ENCODE peak calls at places on chromosomes 13 and 19, in ten cellular contexts. One of them, this sample, is unnamed.
A peak's percentile ranks its signal among the peaks of the same experiment; 100 is the strongest.

GRCh38 chr13:21361706-21362105 is 97.4 kb downstream of the ZDHHC20 start:
- DNase-seq in fibroblast of lung: no peak
- DNase-seq in left cardiac atrium: no peak
- DNase-seq in fibroblast of mammary gland: no peak
- DNase-seq in activated naive CD8-positive, alpha-beta T cell treated with anti-CD3 and anti-CD28 coated beads, Interleukin-2, amount 50 U/mL, for 24 hours: no peak
- DNase-seq in anterior cingulate cortex: no peak
- DNase-seq in dorsolateral prefrontal cortex: no peak
- DNase-seq in neural crest cell: no peak
- DNase-seq in hepatocyte: no peak
- DNase-seq in EL: no peak
- DNase-seq in this sample: no peak

GRCh38 chr13:111177081-111177711 is 62.1 kb downstream of the ARHGEF7 start:
- DNase-seq in fibroblast of lung: peak; percentile 86
- DNase-seq in left cardiac atrium: peak; percentile 66
- DNase-seq in fibroblast of mammary gland: peak; percentile 28
- DNase-seq in activated naive CD8-positive, alpha-beta T cell treated with anti-CD3 and anti-CD28 coated beads, Interleukin-2, amount 50 U/mL, for 24 hours: no peak
- DNase-seq in anterior cingulate cortex: peak; percentile 60
- DNase-seq in dorsolateral prefrontal cortex: peak; percentile 75
- DNase-seq in neural crest cell: no peak
- DNase-seq in hepatocyte: no peak
- DNase-seq in EL: no peak
- DNase-seq in this sample: no peak

GRCh38 chr19:47765522-47766358 is 12.8 kb upstream of the SELENOW start:
- DNase-seq in fibroblast of lung: peak; percentile 39
- DNase-seq in left cardiac atrium: peak; percentile 81
- DNase-seq in fibroblast of mammary gland: peak; percentile 59
- DNase-seq in activated naive CD8-positive, alpha-beta T cell treated with anti-CD3 and anti-CD28 coated beads, Interleukin-2, amount 50 U/mL, for 24 hours: peak; percentile 53
- DNase-seq in anterior cingulate cortex: peak; percentile 50
- DNase-seq in dorsolateral prefrontal cortex: no peak
- DNase-seq in neural crest cell: peak; percentile 83
- DNase-seq in hepatocyte: peak; percentile 78
- DNase-seq in EL: peak; percentile 54
- DNase-seq in this sample: peak; percentile 78

GRCh38 chr13:48233097-48233885 is at the start of gene ITM2B:
- DNase-seq in fibroblast of lung: peak; percentile 72
- DNase-seq in left cardiac atrium: peak; percentile 84
- DNase-seq in fibroblast of mammary gland: peak; percentile 57
- DNase-seq in activated naive CD8-positive, alpha-beta T cell treated with anti-CD3 and anti-CD28 coated beads, Interleukin-2, amount 50 U/mL, for 24 hours: peak; percentile 68
- DNase-seq in anterior cingulate cortex: peak; percentile 84
- DNase-seq in dorsolateral prefrontal cortex: peak; percentile 76
- DNase-seq in neural crest cell: peak; percentile 60
- DNase-seq in hepatocyte: peak; percentile 91
- DNase-seq in EL: peak; percentile 73
- DNase-seq in this sample: peak; percentile 91

GRCh38 chr19:1324792-1325567 is 39.3 kb downstream of the EFNA2 start:
- DNase-seq in fibroblast of lung: peak; percentile 72
- DNase-seq in left cardiac atrium: peak; percentile 80
- DNase-seq in fibroblast of mammary gland: peak; percentile 74
- DNase-seq in activated naive CD8-positive, alpha-beta T cell treated with anti-CD3 and anti-CD28 coated beads, Interleukin-2, amount 50 U/mL, for 24 hours: peak; percentile 64
- DNase-seq in anterior cingulate cortex: peak; percentile 74
- DNase-seq in dorsolateral prefrontal cortex: peak; percentile 64
- DNase-seq in neural crest cell: no peak
- DNase-seq in hepatocyte: no peak
- DNase-seq in EL: peak; percentile 78
- DNase-seq in this sample: no peak

GRCh38 chr13:40113644-40114304 is 458.3 kb downstream of the COG6 start:
- DNase-seq in fibroblast of lung: peak; percentile 55
- DNase-seq in left cardiac atrium: no peak
- DNase-seq in fibroblast of mammary gland: peak; percentile 96
- DNase-seq in activated naive CD8-positive, alpha-beta T cell treated with anti-CD3 and anti-CD28 coated beads, Interleukin-2, amount 50 U/mL, for 24 hours: no peak
- DNase-seq in anterior cingulate cortex: no peak
- DNase-seq in dorsolateral prefrontal cortex: no peak
- DNase-seq in neural crest cell: no peak
- DNase-seq in hepatocyte: no peak
- DNase-seq in EL: no peak
- DNase-seq in this sample: no peak

GRCh38 chr19:11105014-11105636 is 15.9 kb downstream of the LDLR start:
- DNase-seq in fibroblast of lung: no peak
- DNase-seq in left cardiac atrium: no peak
- DNase-seq in fibroblast of mammary gland: no peak
- DNase-seq in activated naive CD8-positive, alpha-beta T cell treated with anti-CD3 and anti-CD28 coated beads, Interleukin-2, amount 50 U/mL, for 24 hours: no peak
- DNase-seq in anterior cingulate cortex: no peak
- DNase-seq in dorsolateral prefrontal cortex: no peak
- DNase-seq in neural crest cell: no peak
- DNase-seq in hepatocyte: no peak
- DNase-seq in EL: no peak
- DNase-seq in this sample: no peak

GRCh38 chr13:75369986-75370385 is 112.0 kb downstream of the TBC1D4 start:
- DNase-seq in fibroblast of lung: no peak
- DNase-seq in left cardiac atrium: no peak
- DNase-seq in fibroblast of mammary gland: no peak
- DNase-seq in activated naive CD8-positive, alpha-beta T cell treated with anti-CD3 and anti-CD28 coated beads, Interleukin-2, amount 50 U/mL, for 24 hours: no peak
- DNase-seq in anterior cingulate cortex: no peak
- DNase-seq in dorsolateral prefrontal cortex: no peak
- DNase-seq in neural crest cell: no peak
- DNase-seq in hepatocyte: no peak
- DNase-seq in EL: no peak
- DNase-seq in this sample: no peak

GRCh38 chr13:110258876-110259631 is 47.9 kb downstream of the COL4A1 start:
- DNase-seq in fibroblast of lung: peak; percentile 54
- DNase-seq in left cardiac atrium: no peak
- DNase-seq in fibroblast of mammary gland: peak; percentile 57
- DNase-seq in activated naive CD8-positive, alpha-beta T cell treated with anti-CD3 and anti-CD28 coated beads, Interleukin-2, amount 50 U/mL, for 24 hours: no peak
- DNase-seq in anterior cingulate cortex: no peak
- DNase-seq in dorsolateral prefrontal cortex: no peak
- DNase-seq in neural crest cell: no peak
- DNase-seq in hepatocyte: no peak
- DNase-seq in EL: peak; percentile 32
- DNase-seq in this sample: no peak

GRCh38 chr19:42113641-42114348 is 18.5 kb downstream of the POU2F2 start:
- DNase-seq in fibroblast of lung: peak; percentile 98
- DNase-seq in left cardiac atrium: no peak
- DNase-seq in fibroblast of mammary gland: peak; percentile 98
- DNase-seq in activated naive CD8-positive, alpha-beta T cell treated with anti-CD3 and anti-CD28 coated beads, Interleukin-2, amount 50 U/mL, for 24 hours: no peak
- DNase-seq in anterior cingulate cortex: no peak
- DNase-seq in dorsolateral prefrontal cortex: no peak
- DNase-seq in neural crest cell: no peak
- DNase-seq in hepatocyte: peak; percentile 67
- DNase-seq in EL: peak; percentile 100
- DNase-seq in this sample: no peak

GRCh38 chr13:98869408-98870090 is 108.3 kb downstream of the DOCK9 start:
- DNase-seq in fibroblast of lung: no peak
- DNase-seq in left cardiac atrium: peak; percentile 56
- DNase-seq in fibroblast of mammary gland: peak; percentile 38
- DNase-seq in activated naive CD8-positive, alpha-beta T cell treated with anti-CD3 and anti-CD28 coated beads, Interleukin-2, amount 50 U/mL, for 24 hours: no peak
- DNase-seq in anterior cingulate cortex: no peak
- DNase-seq in dorsolateral prefrontal cortex: no peak
- DNase-seq in neural crest cell: no peak
- DNase-seq in hepatocyte: no peak
- DNase-seq in EL: no peak
- DNase-seq in this sample: no peak

GRCh38 chr19:1512671-1513491 is at the start of gene ADAMTSL5:
- DNase-seq in fibroblast of lung: peak; percentile 41
- DNase-seq in left cardiac atrium: peak; percentile 69
- DNase-seq in fibroblast of mammary gland: peak; percentile 37
- DNase-seq in activated naive CD8-positive, alpha-beta T cell treated with anti-CD3 and anti-CD28 coated beads, Interleukin-2, amount 50 U/mL, for 24 hours: peak; percentile 81
- DNase-seq in anterior cingulate cortex: no peak
- DNase-seq in dorsolateral prefrontal cortex: no peak
- DNase-seq in neural crest cell: no peak
- DNase-seq in hepatocyte: peak; percentile 89
- DNase-seq in EL: peak; percentile 78
- DNase-seq in this sample: peak; percentile 45

GRCh38 chr19:3041756-3042517 is 12.9 kb upstream of the TLE2 start:
- DNase-seq in fibroblast of lung: no peak
- DNase-seq in left cardiac atrium: no peak
- DNase-seq in fibroblast of mammary gland: no peak
- DNase-seq in activated naive CD8-positive, alpha-beta T cell treated with anti-CD3 and anti-CD28 coated beads, Interleukin-2, amount 50 U/mL, for 24 hours: no peak
- DNase-seq in anterior cingulate cortex: no peak
- DNase-seq in dorsolateral prefrontal cortex: no peak
- DNase-seq in neural crest cell: no peak
- DNase-seq in hepatocyte: peak; percentile 62
- DNase-seq in EL: no peak
- DNase-seq in this sample: peak; percentile 56

GRCh38 chr13:102197193-102197592 is 204.7 kb downstream of the FGF14 start:
- DNase-seq in fibroblast of lung: peak; percentile 29
- DNase-seq in left cardiac atrium: no peak
- DNase-seq in fibroblast of mammary gland: peak; percentile 66
- DNase-seq in activated naive CD8-positive, alpha-beta T cell treated with anti-CD3 and anti-CD28 coated beads, Interleukin-2, amount 50 U/mL, for 24 hours: no peak
- DNase-seq in anterior cingulate cortex: no peak
- DNase-seq in dorsolateral prefrontal cortex: no peak
- DNase-seq in neural crest cell: no peak
- DNase-seq in hepatocyte: no peak
- DNase-seq in EL: no peak
- DNase-seq in this sample: peak; percentile 28

GRCh38 chr19:7928334-7928706 is 2.4 kb upstream of the CTXN1 start:
- DNase-seq in fibroblast of lung: peak; percentile 29
- DNase-seq in left cardiac atrium: peak; percentile 39
- DNase-seq in fibroblast of mammary gland: peak; percentile 43
- DNase-seq in activated naive CD8-positive, alpha-beta T cell treated with anti-CD3 and anti-CD28 coated beads, Interleukin-2, amount 50 U/mL, for 24 hours: no peak
- DNase-seq in anterior cingulate cortex: no peak
- DNase-seq in dorsolateral prefrontal cortex: no peak
- DNase-seq in neural crest cell: no peak
- DNase-seq in hepatocyte: no peak
- DNase-seq in EL: no peak
- DNase-seq in this sample: no peak

GRCh38 chr19:2695288-2695866 is 7.1 kb downstream of the GNG7 start:
- DNase-seq in fibroblast of lung: no peak
- DNase-seq in left cardiac atrium: no peak
- DNase-seq in fibroblast of mammary gland: no peak
- DNase-seq in activated naive CD8-positive, alpha-beta T cell treated with anti-CD3 and anti-CD28 coated beads, Interleukin-2, amount 50 U/mL, for 24 hours: no peak
- DNase-seq in anterior cingulate cortex: peak; percentile 88
- DNase-seq in dorsolateral prefrontal cortex: peak; percentile 91
- DNase-seq in neural crest cell: peak; percentile 12
- DNase-seq in hepatocyte: no peak
- DNase-seq in EL: no peak
- DNase-seq in this sample: no peak

GRCh38 chr13:108003626-108004025 is 211.7 kb downstream of the LIG4 start:
- DNase-seq in fibroblast of lung: no peak
- DNase-seq in left cardiac atrium: no peak
- DNase-seq in fibroblast of mammary gland: no peak
- DNase-seq in activated naive CD8-positive, alpha-beta T cell treated with anti-CD3 and anti-CD28 coated beads, Interleukin-2, amount 50 U/mL, for 24 hours: no peak
- DNase-seq in anterior cingulate cortex: no peak
- DNase-seq in dorsolateral prefrontal cortex: no peak
- DNase-seq in neural crest cell: no peak
- DNase-seq in hepatocyte: no peak
- DNase-seq in EL: no peak
- DNase-seq in this sample: peak; percentile 2

GRCh38 chr19:53792721-53793433 is 31.2 kb downstream of the NLRP12 start:
- DNase-seq in fibroblast of lung: peak; percentile 71
- DNase-seq in left cardiac atrium: peak; percentile 87
- DNase-seq in fibroblast of mammary gland: peak; percentile 86
- DNase-seq in activated naive CD8-positive, alpha-beta T cell treated with anti-CD3 and anti-CD28 coated beads, Interleukin-2, amount 50 U/mL, for 24 hours: peak; percentile 75
- DNase-seq in anterior cingulate cortex: peak; percentile 82
- DNase-seq in dorsolateral prefrontal cortex: peak; percentile 81
- DNase-seq in neural crest cell: peak; percentile 91
- DNase-seq in hepatocyte: peak; percentile 91
- DNase-seq in EL: peak; percentile 90
- DNase-seq in this sample: peak; percentile 92

GRCh38 chr13:90732049-90732448 is 615.4 kb upstream of the MIR17HG start:
- DNase-seq in fibroblast of lung: no peak
- DNase-seq in left cardiac atrium: no peak
- DNase-seq in fibroblast of mammary gland: no peak
- DNase-seq in activated naive CD8-positive, alpha-beta T cell treated with anti-CD3 and anti-CD28 coated beads, Interleukin-2, amount 50 U/mL, for 24 hours: no peak
- DNase-seq in anterior cingulate cortex: no peak
- DNase-seq in dorsolateral prefrontal cortex: no peak
- DNase-seq in neural crest cell: no peak
- DNase-seq in hepatocyte: no peak
- DNase-seq in EL: no peak
- DNase-seq in this sample: peak; percentile 6

GRCh38 chr13:97539651-97540230 is 105.8 kb downstream of the RAP2A start:
- DNase-seq in fibroblast of lung: peak; percentile 56
- DNase-seq in left cardiac atrium: no peak
- DNase-seq in fibroblast of mammary gland: peak; percentile 71
- DNase-seq in activated naive CD8-positive, alpha-beta T cell treated with anti-CD3 and anti-CD28 coated beads, Interleukin-2, amount 50 U/mL, for 24 hours: no peak
- DNase-seq in anterior cingulate cortex: no peak
- DNase-seq in dorsolateral prefrontal cortex: no peak
- DNase-seq in neural crest cell: no peak
- DNase-seq in hepatocyte: no peak
- DNase-seq in EL: no peak
- DNase-seq in this sample: no peak

GRCh38 chr19:18771328-18772242 is 19.5 kb downstream of the COMP start:
- DNase-seq in fibroblast of lung: no peak
- DNase-seq in left cardiac atrium: no peak
- DNase-seq in fibroblast of mammary gland: no peak
- DNase-seq in activated naive CD8-positive, alpha-beta T cell treated with anti-CD3 and anti-CD28 coated beads, Interleukin-2, amount 50 U/mL, for 24 hours: no peak
- DNase-seq in anterior cingulate cortex: no peak
- DNase-seq in dorsolateral prefrontal cortex: no peak
- DNase-seq in neural crest cell: no peak
- DNase-seq in hepatocyte: no peak
- DNase-seq in EL: no peak
- DNase-seq in this sample: peak; percentile 66

GRCh38 chr19:19051478-19052213 is 12.1 kb upstream of the SLC25A42 start:
- DNase-seq in fibroblast of lung: no peak
- DNase-seq in left cardiac atrium: no peak
- DNase-seq in fibroblast of mammary gland: no peak
- DNase-seq in activated naive CD8-positive, alpha-beta T cell treated with anti-CD3 and anti-CD28 coated beads, Interleukin-2, amount 50 U/mL, for 24 hours: no peak
- DNase-seq in anterior cingulate cortex: no peak
- DNase-seq in dorsolateral prefrontal cortex: no peak
- DNase-seq in neural crest cell: no peak
- DNase-seq in hepatocyte: peak; percentile 4
- DNase-seq in EL: no peak
- DNase-seq in this sample: no peak

GRCh38 chr13:21032656-21033055 is 28.7 kb downstream of the LATS2 start:
- DNase-seq in fibroblast of lung: no peak
- DNase-seq in left cardiac atrium: no peak
- DNase-seq in fibroblast of mammary gland: no peak
- DNase-seq in activated naive CD8-positive, alpha-beta T cell treated with anti-CD3 and anti-CD28 coated beads, Interleukin-2, amount 50 U/mL, for 24 hours: no peak
- DNase-seq in anterior cingulate cortex: no peak
- DNase-seq in dorsolateral prefrontal cortex: no peak
- DNase-seq in neural crest cell: no peak
- DNase-seq in hepatocyte: no peak
- DNase-seq in EL: no peak
- DNase-seq in this sample: no peak

GRCh38 chr13:50197705-50198104 is 182.5 kb downstream of the KCNRG start:
- DNase-seq in fibroblast of lung: peak; percentile 38
- DNase-seq in left cardiac atrium: no peak
- DNase-seq in fibroblast of mammary gland: peak; percentile 74
- DNase-seq in activated naive CD8-positive, alpha-beta T cell treated with anti-CD3 and anti-CD28 coated beads, Interleukin-2, amount 50 U/mL, for 24 hours: no peak
- DNase-seq in anterior cingulate cortex: no peak
- DNase-seq in dorsolateral prefrontal cortex: no peak
- DNase-seq in neural crest cell: no peak
- DNase-seq in hepatocyte: no peak
- DNase-seq in EL: peak; percentile 12
- DNase-seq in this sample: no peak

GRCh38 chr19:33444993-33445751 is 71.7 kb downstream of the CEBPG start:
- DNase-seq in fibroblast of lung: peak; percentile 60
- DNase-seq in left cardiac atrium: peak; percentile 2
- DNase-seq in fibroblast of mammary gland: peak; percentile 81
- DNase-seq in activated naive CD8-positive, alpha-beta T cell treated with anti-CD3 and anti-CD28 coated beads, Interleukin-2, amount 50 U/mL, for 24 hours: no peak
- DNase-seq in anterior cingulate cortex: no peak
- DNase-seq in dorsolateral prefrontal cortex: peak; percentile 12
- DNase-seq in neural crest cell: no peak
- DNase-seq in hepatocyte: no peak
- DNase-seq in EL: no peak
- DNase-seq in this sample: no peak

GRCh38 chr13:49472186-49472585 is 23.6 kb upstream of the PHF11 start:
- DNase-seq in fibroblast of lung: peak; percentile 46
- DNase-seq in left cardiac atrium: no peak
- DNase-seq in fibroblast of mammary gland: peak; percentile 33
- DNase-seq in activated naive CD8-positive, alpha-beta T cell treated with anti-CD3 and anti-CD28 coated beads, Interleukin-2, amount 50 U/mL, for 24 hours: no peak
- DNase-seq in anterior cingulate cortex: no peak
- DNase-seq in dorsolateral prefrontal cortex: no peak
- DNase-seq in neural crest cell: no peak
- DNase-seq in hepatocyte: no peak
- DNase-seq in EL: no peak
- DNase-seq in this sample: no peak

GRCh38 chr19:383922-384800 is 24.8 kb downstream of the C2CD4C start:
- DNase-seq in fibroblast of lung: no peak
- DNase-seq in left cardiac atrium: peak; percentile 55
- DNase-seq in fibroblast of mammary gland: no peak
- DNase-seq in activated naive CD8-positive, alpha-beta T cell treated with anti-CD3 and anti-CD28 coated beads, Interleukin-2, amount 50 U/mL, for 24 hours: peak; percentile 35
- DNase-seq in anterior cingulate cortex: no peak
- DNase-seq in dorsolateral prefrontal cortex: peak; percentile 54
- DNase-seq in neural crest cell: peak; percentile 51
- DNase-seq in hepatocyte: peak; percentile 49
- DNase-seq in EL: no peak
- DNase-seq in this sample: peak; percentile 77

GRCh38 chr13:24618219-24618955 is 61.8 kb upstream of the ATP12A start:
- DNase-seq in fibroblast of lung: peak; percentile 14
- DNase-seq in left cardiac atrium: no peak
- DNase-seq in fibroblast of mammary gland: no peak
- DNase-seq in activated naive CD8-positive, alpha-beta T cell treated with anti-CD3 and anti-CD28 coated beads, Interleukin-2, amount 50 U/mL, for 24 hours: peak; percentile 72
- DNase-seq in anterior cingulate cortex: no peak
- DNase-seq in dorsolateral prefrontal cortex: no peak
- DNase-seq in neural crest cell: no peak
- DNase-seq in hepatocyte: no peak
- DNase-seq in EL: no peak
- DNase-seq in this sample: no peak